ENCODE peak calls at places on chromosomes 13 and 19, in ten cellular contexts. Z is fibroblast of the conjunctiva; G is A172; U is naive thymus-derived CD8-positive, alpha-beta T cell; D is AG08396; O is NCI-H748 treated with DMSO at 0.1 percent for 48 hours; P is left cardiac atrium; H is endothelial cell of umbilical vein; V is activated T-helper 1 cell treated with anti-CD3 and anti-CD28 coated beads, Interleukin-12 subunit alpha, Interleukin-12 subunit beta, Interleukin-2, Interleukin-4 antibody, amounts not matched to agents 30 ng/mL and 10 ng/mL and 1 ng/mL, durations not matched to agents 14 hours and 24 hours and 36 hours; B is stimulated activated CD4-positive, alpha-beta T cell treated with anti-CD3 and anti-CD28 coated beads, Interleukin-2, amount 100 ng/mL, for 24 hours. T is an unnamed sample.

GRCh38 chr13:108266316-108266936 is 3.1 kb upstream of the TNFSF13B start:
- DNase-seq in Z (no peak), G (no peak), U (no peak), D (no peak), O (no peak), P (no peak), H (peak; percentile 26), V (no peak), B (no peak), T (no peak)

GRCh38 chr19:32816555-32817099 is 52.9 kb downstream of the SLC7A9 start:
- DNase-seq in Z (no peak), G (no peak), U (no peak), D (no peak), O (no peak), P (no peak), H (no peak), V (no peak), B (no peak), T (no peak)

GRCh38 chr19:10896851-10897526 is 25.6 kb downstream of the CARM1 start:
- DNase-seq in Z (no peak), G (no peak), U (no peak), D (no peak), O (no peak), P (no peak), H (no peak), V (no peak), B (no peak), T (no peak)

GRCh38 chr13:47299316-47299715 is 402.5 kb upstream of the HTR2A start:
- DNase-seq in Z (no peak), G (no peak), U (no peak), D (no peak), O (no peak), P (no peak), H (no peak), V (no peak), B (no peak), T (no peak)

GRCh38 chr19:16260794-16261161 is 63.1 kb downstream of the AP1M1 start:
- DNase-seq in Z (no peak), G (no peak), U (no peak), D (no peak), O (no peak), P (no peak), H (no peak), V (no peak), B (no peak), T (no peak)

GRCh38 chr19:30312582-30313352 is 59.4 kb upstream of the ZNF536 start:
- DNase-seq in Z (no peak), G (no peak), U (no peak), D (no peak), O (no peak), P (no peak), H (no peak), V (no peak), B (no peak), T (no peak)

GRCh38 chr13:28337196-28338045 is 157.5 kb downstream of the FLT1 start:
- DNase-seq in Z (no peak), G (peak; percentile 86), U (no peak), D (peak; percentile 48), O (no peak), P (no peak), H (peak; percentile 97), V (no peak), B (no peak), T (no peak)

GRCh38 chr13:79398915-79399314 is 7.1 kb downstream of the RBM26 start:
- DNase-seq in Z (no peak), G (no peak), U (no peak), D (peak; percentile 28), O (no peak), P (no peak), H (no peak), V (no peak), B (no peak), T (no peak)

GRCh38 chr19:3710265-3710812 is 2.2 kb downstream of the TJP3 start:
- DNase-seq in Z (no peak), G (no peak), U (no peak), D (no peak), O (peak; percentile 1), P (peak; percentile 70), H (no peak), V (no peak), B (no peak), T (no peak)

GRCh38 chr13:113666951-113667701 is at the start of gene GRK1:
- DNase-seq in Z (no peak), G (no peak), U (no peak), D (no peak), O (no peak), P (no peak), H (no peak), V (no peak), B (no peak), T (no peak)

GRCh38 chr19:32718286-32718685 is 1.3 kb upstream of the TDRD12 start:
- DNase-seq in Z (no peak), G (no peak), U (no peak), D (no peak), O (no peak), P (no peak), H (no peak), V (no peak), B (no peak), T (no peak)

GRCh38 chr19:35712529-35712909 is 5.3 kb upstream of the KMT2B start:
- DNase-seq in Z (no peak), G (no peak), U (no peak), D (no peak), O (no peak), P (no peak), H (no peak), V (no peak), B (peak; percentile 51), T (no peak)

GRCh38 chr19:20238025-20238623 is 71.1 kb downstream of the ZNF486 start:
- DNase-seq in Z (peak; percentile 81), G (peak; percentile 21), U (peak; percentile 86), D (peak; percentile 85), O (peak; percentile 63), P (peak; percentile 95), H (peak; percentile 88), V (peak; percentile 72), B (peak; percentile 90), T (peak; percentile 92)